ENCODE peak calls at places on chromosomes 4 and X, in ten cellular contexts. J is HFF-Myc; H is CD8-positive, alpha-beta T cell; Y is endodermal cell; P is BE2C; G is BJ; K is breast epithelium; L is heart right ventricle; S is colonic mucosa; A is lung. R is an unnamed sample.

GRCh38 chr4:184583738-184584502 is 65.3 kb downstream of the CASP3 start:
- DNase-seq in L (no peak), J (no peak), H (no peak), K (no peak), P (no peak), S (no peak), Y (no peak), A (no peak), G (no peak), R (peak)

GRCh38 chrX:16101581-16101980 is 21.8 kb upstream of the GRPR start:
- DNase-seq in G (no peak), S (no peak), L (no peak), K (no peak), A (no peak), J (no peak), Y (no peak), P (no peak), H (no peak), R (no peak)

GRCh38 chr4:10087152-10087791 is 29.3 kb downstream of the WDR1 start:
- DNase-seq in H (no peak), P (peak), L (no peak), G (no peak), A (no peak), K (no peak), S (no peak), Y (no peak), J (no peak), R (no peak)

GRCh38 chr4:122874194-122874593 is 47.6 kb downstream of the FGF2 start:
- DNase-seq in P (no peak), L (no peak), Y (no peak), J (no peak), K (no peak), G (peak), A (no peak), S (no peak), H (no peak), R (no peak)

GRCh38 chrX:70762285-70762684 is 146.2 kb downstream of the TEX11 start:
- DNase-seq in L (no peak), G (no peak), H (no peak), Y (peak), P (no peak), A (no peak), K (no peak), J (no peak), S (no peak), R (no peak)

GRCh38 chrX:98294310-98294709 is 1410.6 kb downstream of the RPA4 start:
- DNase-seq in A (no peak), P (no peak), L (no peak), J (no peak), G (no peak), Y (no peak), K (no peak), H (no peak), S (no peak), R (no peak)

GRCh38 chr4:19014594-19014993 is 993.0 kb upstream of the LCORL start:
- DNase-seq in P (no peak), G (no peak), L (no peak), S (no peak), H (no peak), A (no peak), Y (no peak), J (no peak), K (no peak), R (no peak)

GRCh38 chrX:15321447-15321846 is 6.0 kb upstream of the ASB11 start:
- DNase-seq in P (no peak), Y (no peak), S (no peak), L (no peak), A (no peak), J (no peak), H (no peak), K (no peak), G (no peak), R (no peak)

GRCh38 chr4:164251257-164251656 is 502.7 kb upstream of the SMIM31 start:
- DNase-seq in A (no peak), J (no peak), K (no peak), H (no peak), P (no peak), L (no peak), Y (no peak), G (no peak), S (no peak), R (no peak)

GRCh38 chr4:17232575-17233253 is 279.2 kb downstream of the QDPR start:
- DNase-seq in K (no peak), H (no peak), J (peak), P (peak), L (peak), G (peak), S (no peak), A (no peak), Y (no peak), R (no peak)

GRCh38 chr4:25862411-25863346 is at the start of gene SEL1L3:
- DNase-seq in A (peak), K (no peak), H (peak), P (no peak), Y (peak), J (no peak), L (peak), S (peak), G (no peak), R (no peak)

GRCh38 chr4:186948361-186949291 is 225.0 kb upstream of the FAT1 start:
- DNase-seq in A (no peak), S (no peak), J (no peak), G (peak), L (peak), P (peak), K (no peak), Y (peak), H (no peak), R (no peak)

GRCh38 chr4:41472098-41472497 is 65.9 kb upstream of the LIMCH1 start:
- DNase-seq in S (no peak), P (no peak), L (no peak), K (no peak), G (no peak), Y (no peak), J (no peak), H (no peak), A (no peak), R (no peak)

GRCh38 chr4:2535386-2536192 is 858 bp upstream of the FAM193A start:
- DNase-seq in L (peak), H (peak), G (no peak), K (peak), Y (peak), S (peak), J (no peak), P (peak), A (peak), R (no peak)

GRCh38 chr4:128386761-128387599 is 99.4 kb upstream of the PGRMC2 start:
- DNase-seq in A (peak), L (peak), G (peak), J (peak), K (peak), H (no peak), Y (peak), P (peak), S (peak), R (no peak)

GRCh38 chr4:144374065-144374464 is 233.5 kb upstream of the GYPA start:
- DNase-seq in G (no peak), P (no peak), H (no peak), L (no peak), A (no peak), K (no peak), Y (peak), J (no peak), S (no peak), R (peak)

GRCh38 chrX:148885203-148885602 is 384.8 kb downstream of the AFF2 start:
- DNase-seq in K (no peak), L (no peak), P (no peak), S (no peak), Y (peak), A (no peak), G (no peak), J (no peak), H (no peak), R (no peak)

GRCh38 chr4:5045099-5045498 is 6.2 kb upstream of the STK32B start:
- DNase-seq in G (no peak), A (no peak), P (no peak), K (no peak), Y (no peak), S (no peak), H (no peak), J (no peak), L (no peak), R (no peak)

GRCh38 chr4:74447636-74448233 is 2.8 kb downstream of the AREG start:
- DNase-seq in P (no peak), S (no peak), J (no peak), H (no peak), L (no peak), K (no peak), G (no peak), A (no peak), Y (no peak), R (no peak)

GRCh38 chr4:150080875-150081274 is 2.6 kb downstream of the DCLK2 start:
- DNase-seq in Y (no peak), S (no peak), A (no peak), L (no peak), J (no peak), K (no peak), H (no peak), G (no peak), P (no peak), R (no peak)

GRCh38 chrX:14015941-14016340 is 13.8 kb downstream of the GEMIN8 start:
- DNase-seq in A (no peak), P (no peak), L (no peak), J (no peak), Y (no peak), K (no peak), G (no peak), H (no peak), S (no peak), R (no peak)

GRCh38 chrX:153731117-153731844 is 6.6 kb downstream of the ABCD1 start:
- DNase-seq in K (no peak), S (no peak), H (no peak), G (no peak), A (no peak), P (no peak), L (no peak), J (no peak), Y (no peak), R (no peak)

GRCh38 chrX:23012636-23013035 is 12.9 kb downstream of the DDX53 start:
- DNase-seq in A (no peak), L (no peak), K (no peak), G (no peak), Y (no peak), J (no peak), S (no peak), H (no peak), P (no peak), R (no peak)

GRCh38 chr4:170990989-170991589 is 822.1 kb upstream of the GALNTL6 start:
- DNase-seq in H (no peak), G (no peak), S (no peak), K (no peak), L (no peak), A (no peak), J (no peak), Y (peak), P (peak), R (peak)

GRCh38 chr4:182944484-182945227 is 27.5 kb upstream of the DCTD start:
- DNase-seq in G (no peak), P (no peak), L (no peak), S (no peak), J (no peak), Y (no peak), K (no peak), H (no peak), A (no peak), R (no peak)

GRCh38 chrX:11504234-11504633 is 161.5 kb downstream of the ARHGAP6 start:
- DNase-seq in P (no peak), L (no peak), J (no peak), A (no peak), G (no peak), Y (no peak), S (no peak), K (no peak), H (no peak), R (no peak)

GRCh38 chr4:126592088-126592487 is 1040.7 kb upstream of the INTU start:
- DNase-seq in H (no peak), Y (no peak), L (no peak), G (no peak), S (no peak), P (no peak), K (no peak), A (no peak), J (no peak), R (no peak)

GRCh38 chr4:151471728-151472127 is 62.8 kb downstream of the FHIP1A start:
- DNase-seq in G (no peak), L (no peak), H (no peak), S (no peak), J (no peak), A (no peak), P (no peak), Y (no peak), K (no peak), R (no peak)

GRCh38 chrX:9131066-9131465 is 97.1 kb upstream of the FAM9B start:
- DNase-seq in P (no peak), G (no peak), A (no peak), S (no peak), H (no peak), Y (no peak), J (no peak), K (no peak), L (no peak), R (no peak)

GRCh38 chrX:133215017-133215416 is 3.1 kb downstream of the TFDP3 start:
- DNase-seq in K (no peak), H (no peak), S (no peak), L (no peak), Y (no peak), J (no peak), P (no peak), G (no peak), A (no peak), R (no peak)

GRCh38 chr4:82721819-82722423 is 76.7 kb downstream of the SCD5 start:
- DNase-seq in S (no peak), A (no peak), K (no peak), G (no peak), J (peak), P (peak), Y (no peak), L (peak), H (no peak), R (no peak)

GRCh38 chrX:94751611-94752010 is 1077.6 kb downstream of the FAM133A start:
- DNase-seq in S (no peak), Y (peak), H (no peak), P (no peak), A (no peak), L (no peak), J (no peak), K (no peak), G (no peak), R (no peak)

GRCh38 chr4:152734699-152735050 is 44.9 kb downstream of the TIGD4 start:
- DNase-seq in Y (no peak), P (no peak), K (no peak), L (no peak), S (no peak), G (no peak), J (no peak), A (no peak), H (no peak), R (no peak)

GRCh38 chrX:39477031-39477430 is 620.7 kb downstream of the BCOR start:
- DNase-seq in Y (no peak), H (no peak), S (no peak), J (no peak), A (no peak), P (no peak), G (no peak), K (no peak), L (no peak), R (no peak)

GRCh38 chrX:57932266-57932665 is 22.0 kb upstream of the ZXDA start:
- DNase-seq in P (no peak), Y (no peak), H (no peak), G (no peak), K (no peak), L (no peak), A (no peak), J (no peak), S (no peak), R (no peak)

GRCh38 chrX:69031181-69031580 is 134.1 kb downstream of the PJA1 start:
- DNase-seq in P (no peak), G (no peak), H (no peak), A (peak), K (no peak), Y (peak), L (no peak), S (no peak), J (no peak), R (no peak)
- TF ChIP-seq CTCF in P (peak), G (no peak), H (no peak), A (no peak), K (no peak), Y (peak), L (no peak), S (no peak), J (no peak), R (no peak)

DNA sequence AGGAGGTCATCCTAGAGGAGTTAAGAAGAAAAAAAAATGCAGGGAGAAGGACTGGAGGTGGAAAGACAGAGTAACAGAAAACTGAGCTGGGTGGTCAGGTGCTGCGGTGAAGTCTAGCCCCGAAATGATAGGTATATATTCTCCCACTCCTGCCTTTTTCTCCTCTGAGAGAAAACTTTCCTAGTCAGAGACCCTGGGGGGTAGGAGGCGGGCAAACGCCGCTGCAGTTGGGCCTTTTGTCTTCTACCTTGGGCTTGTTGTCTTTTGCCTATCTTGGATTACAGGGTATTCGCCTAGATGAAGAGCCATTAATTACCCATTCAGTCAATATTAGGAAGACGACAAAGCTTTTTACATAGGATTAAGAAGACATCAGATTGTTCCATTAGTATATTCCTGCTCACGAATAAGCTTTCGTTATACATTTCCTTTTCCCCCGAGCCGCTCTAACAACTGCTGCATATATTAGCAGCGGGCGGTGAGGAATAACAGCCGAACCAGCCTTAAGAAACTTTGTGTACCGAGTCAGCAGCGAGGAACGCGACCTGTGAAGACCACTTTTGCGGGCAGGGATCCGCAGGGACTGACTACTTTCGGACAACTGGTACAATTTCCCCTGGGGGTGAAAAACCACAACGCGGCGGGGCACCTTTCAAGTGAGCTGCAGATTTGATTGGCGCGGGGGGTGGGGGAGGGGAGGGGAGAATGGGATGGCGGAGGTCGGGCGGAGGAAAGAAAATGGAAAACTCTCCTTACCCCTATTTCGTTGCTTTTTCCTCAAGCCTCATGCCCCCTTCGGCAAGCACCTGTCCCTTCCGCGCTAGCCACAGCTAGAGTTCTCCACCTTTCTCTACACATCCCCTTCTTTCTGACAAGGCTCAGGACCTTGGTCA is 5.7 kb upstream of the PITX2 start:
- DNase-seq in Y (peak), L (no peak), A (no peak), P (no peak), J (no peak), K (no peak), H (no peak), S (no peak), G (no peak), R (no peak)
- H3K4me3 ChIP-seq in Y (peak), L (no peak), A (no peak), P (no peak), J (no peak), K (no peak), H (no peak), S (no peak), G (no peak), R (no peak)

GRCh38 chrX:86806786-86807185 is 658.5 kb downstream of the DACH2 start:
- DNase-seq in G (no peak), S (no peak), L (no peak), J (no peak), Y (peak), A (no peak), H (no peak), K (no peak), P (no peak), R (no peak)
- TF ChIP-seq CTCF in G (no peak), S (no peak), L (peak), J (peak), Y (peak), A (no peak), H (no peak), K (no peak), P (peak), R (peak)

DNA sequence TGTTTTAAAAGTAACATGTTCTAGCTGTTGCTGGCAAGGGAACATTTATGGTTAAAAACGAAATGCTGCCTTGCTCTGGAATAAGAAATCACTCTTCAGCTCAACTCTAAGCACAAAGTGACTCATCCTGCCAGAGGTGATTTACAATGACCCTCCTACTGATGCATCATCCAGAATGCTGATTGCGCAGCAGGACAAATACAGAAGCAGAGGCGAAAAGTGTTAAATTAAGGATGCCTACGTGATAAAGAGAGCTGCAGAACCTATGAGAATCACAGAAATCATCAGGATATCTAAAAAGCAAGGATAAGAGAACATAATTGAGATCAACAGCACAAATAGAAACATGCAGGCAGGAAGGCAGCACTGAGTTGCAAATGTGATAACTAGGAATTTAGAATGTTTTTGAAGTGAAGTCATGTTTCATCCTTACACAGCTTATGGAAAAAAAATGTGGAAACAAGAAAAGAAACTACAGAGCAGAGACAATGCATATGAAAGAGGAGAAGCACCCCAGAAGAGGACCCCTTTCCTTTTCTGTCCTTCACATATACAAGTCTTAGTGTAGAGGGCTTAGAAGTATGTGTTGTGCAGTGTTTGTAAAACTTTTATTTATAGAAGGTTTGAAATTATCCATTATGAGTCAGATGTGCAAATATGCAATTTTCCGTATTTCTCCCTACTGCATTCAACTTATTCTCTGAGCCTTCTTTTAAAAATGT is 188.4 kb downstream of the SLC7A11 start:
- DNase-seq in L (no peak), H (no peak), A (no peak), K (no peak), Y (no peak), J (peak), P (no peak), G (peak), S (no peak), R (no peak)
- H3K4me3 ChIP-seq in L (no peak), H (no peak), A (no peak), K (no peak), Y (no peak), J (no peak), P (no peak), G (peak), S (no peak), R (no peak)

GRCh38 chr4:8219236-8219635 is 20.1 kb downstream of the SH3TC1 start:
- DNase-seq in A (no peak), P (no peak), K (no peak), L (no peak), J (no peak), H (no peak), Y (no peak), G (no peak), S (no peak), R (no peak)
- TF ChIP-seq CTCF in A (no peak), P (no peak), K (no peak), L (no peak), J (no peak), H (no peak), Y (no peak), G (no peak), S (no peak), R (no peak)